ENCODE peak calls at places on chromosome 3, in seven cellular contexts. C is mesendoderm, N is H9, L is IMR-90, E is H1, O is mesenchymal stem cell, G is trophoblast cell. B is an unnamed sample.
A peak's percentile ranks its signal among the peaks of the same experiment; 100 is the strongest.

GRCh38 chr3:43294975-43295374 is 8.6 kb downstream of the SNRK start:
- DNase-seq in C (no peak), N (no peak), L (no peak), E (no peak), O (no peak), G (no peak), B (no peak)

GRCh38 chr3:81726735-81727134 is 34.7 kb downstream of the GBE1 start:
- DNase-seq in C (no peak), N (no peak), L (peak; percentile 71), E (no peak), O (peak; percentile 36), G (no peak), B (no peak)

GRCh38 chr3:131381445-131382291 is at the start of gene NUDT16:
- DNase-seq in C (peak; percentile 99), N (peak; percentile 100), L (peak; percentile 98), E (peak; percentile 99), O (peak; percentile 99), G (peak; percentile 100), B (peak; percentile 98)

GRCh38 chr3:188635258-188636038 is 481.5 kb downstream of the LPP start:
- DNase-seq in C (peak; percentile 10), N (no peak), L (peak; percentile 80), E (no peak), O (peak; percentile 39), G (no peak), B (no peak)

GRCh38 chr3:103308921-103309320 is 874.1 kb downstream of the ZPLD1 start:
- DNase-seq in C (peak; percentile 39), N (peak; percentile 37), L (no peak), E (no peak), O (no peak), G (no peak), B (no peak)

GRCh38 chr3:194271459-194272035 is 79.6 kb downstream of the CPN2 start:
- DNase-seq in C (no peak), N (no peak), L (no peak), E (no peak), O (peak; percentile 37), G (no peak), B (no peak)

GRCh38 chr3:113771993-113772392 is 25.2 kb downstream of the ATP6V1A start:
- DNase-seq in C (no peak), N (no peak), L (no peak), E (no peak), O (no peak), G (no peak), B (no peak)

GRCh38 chr3:165549665-165550064 is 287.6 kb downstream of the BCHE start:
- DNase-seq in C (no peak), N (peak; percentile 25), L (no peak), E (no peak), O (no peak), G (no peak), B (no peak)

GRCh38 chr3:49406571-49407565 is 4.9 kb downstream of the RHOA start:
- DNase-seq in C (no peak), N (no peak), L (no peak), E (no peak), O (no peak), G (no peak), B (no peak)

GRCh38 chr3:69791919-69792399 is 52.7 kb downstream of the MITF start:
- DNase-seq in C (peak; percentile 60), N (no peak), L (peak; percentile 72), E (no peak), O (peak; percentile 81), G (peak; percentile 39), B (no peak)

GRCh38 chr3:117298273-117298672 is 588.7 kb downstream of the TUSC7 start:
- DNase-seq in C (no peak), N (no peak), L (no peak), E (no peak), O (no peak), G (no peak), B (no peak)

GRCh38 chr3:139113231-139113749 is 68.6 kb upstream of the PRR23C start:
- DNase-seq in C (no peak), N (peak; percentile 19), L (no peak), E (peak; percentile 45), O (no peak), G (no peak), B (no peak)

GRCh38 chr3:39255503-39256325 is 24.1 kb downstream of the CX3CR1 start:
- DNase-seq in C (no peak), N (no peak), L (no peak), E (no peak), O (no peak), G (no peak), B (no peak)

GRCh38 chr3:166453472-166453871 is 616.2 kb upstream of the BCHE start:
- DNase-seq in C (peak; percentile 25), N (no peak), L (no peak), E (no peak), O (no peak), G (no peak), B (no peak)

GRCh38 chr3:123652346-123652984 is 67.6 kb upstream of the HACD2 start:
- DNase-seq in C (peak; percentile 79), N (peak; percentile 84), L (peak; percentile 61), E (peak; percentile 92), O (peak; percentile 82), G (peak; percentile 55), B (peak; percentile 65)

GRCh38 chr3:10228248-10228950 is 19.9 kb upstream of the TATDN2 start:
- DNase-seq in C (no peak), N (no peak), L (no peak), E (no peak), O (no peak), G (peak; percentile 29), B (no peak)

GRCh38 chr3:128753715-128754114 is 27.7 kb downstream of the RAB7A start:
- DNase-seq in C (no peak), N (no peak), L (no peak), E (no peak), O (no peak), G (no peak), B (no peak)

GRCh38 chr3:38003371-38003816 is 12.8 kb downstream of the VILL start:
- DNase-seq in C (peak; percentile 71), N (peak; percentile 83), L (peak; percentile 33), E (peak; percentile 96), O (peak; percentile 58), G (no peak), B (peak; percentile 67)

GRCh38 chr3:12413721-12414255 is 70.5 kb upstream of the TSEN2 start:
- DNase-seq in C (no peak), N (no peak), L (no peak), E (no peak), O (no peak), G (no peak), B (no peak)

GRCh38 chr3:160140756-160141155 is 84.5 kb upstream of the C3orf80 start:
- DNase-seq in C (no peak), N (no peak), L (no peak), E (no peak), O (no peak), G (no peak), B (no peak)

GRCh38 chr3:177194319-177194718 is 3.0 kb downstream of the TBL1XR1 start:
- DNase-seq in C (no peak), N (no peak), L (no peak), E (no peak), O (no peak), G (no peak), B (no peak)

GRCh38 chr3:51682079-51682478 is 11.0 kb downstream of the TEX264 start:
- DNase-seq in C (peak; percentile 96), N (peak; percentile 88), L (peak; percentile 88), E (peak; percentile 65), O (peak; percentile 92), G (peak; percentile 71), B (peak; percentile 69)

GRCh38 chr3:12384451-12385233 is 95.8 kb downstream of the PPARG start:
- DNase-seq in C (no peak), N (no peak), L (peak; percentile 34), E (no peak), O (no peak), G (no peak), B (no peak)

GRCh38 chr3:141825216-141826011 is 51.0 kb upstream of the ATP1B3 start:
- DNase-seq in C (no peak), N (no peak), L (no peak), E (no peak), O (no peak), G (no peak), B (no peak)

GRCh38 chr3:143247007-143247563 is 127.5 kb downstream of the CHST2 start:
- DNase-seq in C (peak; percentile 25), N (no peak), L (no peak), E (no peak), O (no peak), G (no peak), B (no peak)

GRCh38 chr3:69143605-69144004 is 21.2 kb upstream of the LMOD3 start:
- DNase-seq in C (peak; percentile 84), N (no peak), L (peak; percentile 18), E (no peak), O (no peak), G (no peak), B (no peak)

GRCh38 chr3:193470710-193471109 is 84.0 kb downstream of the ATP13A4 start:
- DNase-seq in C (no peak), N (no peak), L (no peak), E (no peak), O (no peak), G (no peak), B (no peak)

DNA sequence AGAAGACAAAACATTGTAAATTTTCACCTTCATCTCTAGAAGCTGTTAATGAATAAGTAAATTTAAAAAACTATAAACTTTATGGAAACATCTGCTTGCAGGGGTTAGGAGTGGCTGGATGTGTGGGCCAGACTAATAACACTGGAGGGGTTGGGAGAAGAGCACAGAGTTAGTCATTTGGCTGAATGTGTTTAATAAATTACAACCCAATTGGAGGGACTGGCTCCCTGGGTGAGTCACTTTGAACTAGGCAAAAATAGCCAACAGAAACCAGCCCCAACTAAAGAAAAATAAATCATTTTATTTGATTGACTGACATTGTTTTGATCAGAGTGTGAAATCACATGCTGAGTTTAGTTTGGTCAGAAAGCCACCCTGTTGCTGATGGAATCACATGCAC is 21.8 kb downstream of the DGKG start:
- DNase-seq in C (no peak), N (no peak), L (no peak), E (no peak), O (no peak), G (no peak), B (no peak)
- H3K18ac ChIP-seq in C (no peak overlapping the region), N (no peak overlapping the region), L (no peak overlapping the region), E (no peak overlapping the region), O (no peak overlapping the region), G (no peak overlapping the region), B (no peak overlapping the region)

DNA sequence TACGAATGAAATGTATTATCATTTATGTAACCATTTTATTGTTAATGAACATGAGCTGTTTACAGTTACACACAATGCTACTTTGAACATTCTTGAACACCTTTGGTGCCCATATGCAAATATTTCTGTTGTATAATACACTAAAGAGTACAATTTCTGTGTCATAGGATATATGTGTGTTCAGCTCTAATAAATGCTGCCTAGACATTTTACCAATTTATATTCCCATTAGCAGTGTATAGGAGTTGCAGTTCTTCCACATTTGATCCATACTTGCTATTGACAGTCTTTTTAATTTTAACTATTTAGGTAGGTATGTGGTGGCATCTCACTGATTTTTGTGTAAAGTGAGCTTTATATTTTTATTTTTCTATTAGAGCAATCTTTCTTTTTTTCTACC is 331.8 kb downstream of the ZIC1 start:
- DNase-seq in C (no peak), N (no peak), L (no peak), E (no peak), O (no peak), G (no peak), B (no peak)
- H3K4ac ChIP-seq in C (no peak overlapping the region), N (no peak overlapping the region), L (no peak overlapping the region), E (no peak overlapping the region), O (no peak overlapping the region), G (no peak overlapping the region), B (no peak overlapping the region)

GRCh38 chr3:28150465-28151206 is 90.8 kb upstream of the CMC1 start:
- DNase-seq in C (no peak), N (no peak), L (no peak), E (no peak), O (no peak), G (no peak), B (no peak)
- H3K18ac ChIP-seq in C (no peak overlapping the region), N (no peak overlapping the region), L (no peak overlapping the region), E (no peak overlapping the region), O (no peak overlapping the region), G (no peak overlapping the region), B (no peak overlapping the region)

GRCh38 chr3:20958161-20958560 is 772.2 kb upstream of the SGO1 start:
- DNase-seq in C (no peak), N (no peak), L (no peak), E (no peak), O (no peak), G (no peak), B (no peak)
- H3K4ac ChIP-seq in C (no peak overlapping the region), N (no peak overlapping the region), L (no peak overlapping the region), E (no peak overlapping the region), O (no peak overlapping the region), G (no peak overlapping the region), B (no peak overlapping the region)

B was measured in neuronal stem cell.